ENCODE peak calls at places on chromosomes 12 and 14, in seven cellular contexts. D is iPS-NIHi11; L is CMK; I is AG04450; U is effector CD8-positive, alpha-beta T cell; E is choroid plexus epithelial cell; O is GM19239. K is an unnamed sample.

GRCh38 chr14:73283592-73284379 is 46.5 kb downstream of the PAPLN start:
- DNase-seq in L (no peak), D (no peak), O (no peak), I (no peak), U (no peak), E (peak), K (peak)

GRCh38 chr14:51677276-51677675 is 25.6 kb downstream of the FRMD6 start:
- DNase-seq in O (no peak), U (no peak), D (no peak), I (peak), E (peak), L (no peak), K (no peak)

GRCh38 chr12:52846356-52846970 is 2.3 kb downstream of the KRT78 start:
- DNase-seq in E (no peak), L (no peak), U (no peak), D (no peak), I (no peak), O (no peak), K (no peak)

GRCh38 chr14:62988967-62989366 is 56.3 kb downstream of the KCNH5 start:
- DNase-seq in I (peak), D (no peak), O (no peak), E (peak), U (no peak), L (no peak), K (no peak)

GRCh38 chr14:45201908-45202307 is 51.1 kb downstream of the MIS18BP1 start:
- DNase-seq in D (peak), E (peak), U (no peak), O (no peak), L (peak), I (no peak), K (peak)

GRCh38 chr12:81617915-81618314 is 141.2 kb downstream of the PPFIA2 start:
- DNase-seq in E (peak), D (no peak), U (no peak), I (no peak), O (no peak), L (no peak), K (no peak)

GRCh38 chr14:93939304-93940229 is 12.4 kb downstream of the FAM181A start:
- DNase-seq in O (peak), D (peak), L (peak), U (peak), E (peak), I (peak), K (peak)

GRCh38 chr12:109167781-109168180 is 51.4 kb downstream of the ACACB start:
- DNase-seq in O (no peak), I (no peak), E (no peak), U (no peak), D (no peak), L (no peak), K (no peak)

GRCh38 chr14:34299360-34299759 is 162.7 kb downstream of the SPTSSA start:
- DNase-seq in E (no peak), I (no peak), D (peak), O (no peak), L (no peak), U (no peak), K (peak)

GRCh38 chr12:114403690-114404450 is 2.1 kb downstream of the TBX5 start:
- DNase-seq in D (no peak), L (no peak), O (no peak), I (no peak), E (no peak), U (no peak), K (peak)

GRCh38 chr12:108905725-108906124 is 25.8 kb downstream of the DAO start:
- DNase-seq in L (no peak), U (no peak), E (no peak), D (no peak), O (no peak), I (no peak), K (no peak)

GRCh38 chr12:101671157-101671791 is 26.2 kb upstream of the CHPT1 start:
- DNase-seq in U (no peak), E (no peak), L (no peak), D (no peak), O (peak), I (no peak), K (no peak)

GRCh38 chr14:57982802-57983201 is 116.9 kb upstream of the SLC35F4 start:
- DNase-seq in D (peak), E (no peak), L (no peak), O (no peak), I (no peak), U (no peak), K (no peak)

GRCh38 chr12:76952995-76953394 is 74.2 kb upstream of the CSRP2 start:
- DNase-seq in L (no peak), I (no peak), D (no peak), O (no peak), U (no peak), E (no peak), K (no peak)

GRCh38 chr12:49089831-49090773 is 4.5 kb downstream of the DHH start:
- DNase-seq in E (peak), U (no peak), L (no peak), D (peak), O (no peak), I (no peak), K (peak)

GRCh38 chr12:95385646-95386045 is 88.3 kb upstream of the METAP2 start:
- DNase-seq in I (peak), O (no peak), D (no peak), U (no peak), E (peak), L (no peak), K (no peak)

GRCh38 chr12:121003650-121004049 is 12.6 kb downstream of the C12orf43 start:
- DNase-seq in E (no peak), O (no peak), D (no peak), U (no peak), L (no peak), I (no peak), K (peak)

GRCh38 chr12:104457746-104458644 is 1.2 kb downstream of the CHST11 start:
- DNase-seq in O (no peak), L (no peak), I (no peak), U (peak), D (peak), E (no peak), K (peak)

GRCh38 chr12:120314220-120314619 is 12.1 kb downstream of the SIRT4 start:
- DNase-seq in U (no peak), D (peak), I (no peak), L (no peak), O (no peak), E (peak), K (peak)

GRCh38 chr14:47863441-47863840 is 188.0 kb upstream of the MDGA2 start:
- DNase-seq in U (no peak), O (no peak), I (no peak), D (no peak), L (no peak), E (no peak), K (no peak)

GRCh38 chr12:76153616-76154015 is 69.1 kb upstream of the NAP1L1 start:
- DNase-seq in L (no peak), E (no peak), U (no peak), O (no peak), I (no peak), D (no peak), K (no peak)

GRCh38 chr12:121110211-121110940 is 22.3 kb upstream of the P2RX7 start:
- DNase-seq in U (peak), E (peak), L (no peak), O (peak), D (peak), I (peak), K (peak)

GRCh38 chr12:13784504-13784903 is 196.9 kb downstream of the GRIN2B start:
- DNase-seq in I (no peak), L (no peak), U (no peak), D (no peak), E (no peak), O (no peak), K (no peak)

GRCh38 chr12:60093428-60093827 is 497.6 kb downstream of the SLC16A7 start:
- DNase-seq in U (no peak), D (no peak), I (no peak), O (no peak), E (no peak), L (no peak), K (no peak)

GRCh38 chr14:65095633-65096205 is 6.6 kb downstream of the MAX start:
- DNase-seq in I (peak), D (no peak), U (no peak), E (peak), O (no peak), L (no peak), K (no peak)

GRCh38 chr12:21989819-21990412 is 48.7 kb upstream of the ABCC9 start:
- DNase-seq in D (no peak), I (no peak), E (peak), U (no peak), O (no peak), L (no peak), K (no peak)

GRCh38 chr14:21860172-21860571 is 186.6 kb upstream of the OR4E1 start:
- DNase-seq in I (no peak), L (no peak), D (peak), O (no peak), E (peak), U (peak), K (peak)

GRCh38 chr12:278046-278445 is 15.4 kb upstream of the SLC6A13 start:
- DNase-seq in O (no peak), D (no peak), L (no peak), U (no peak), E (no peak), I (no peak), K (no peak)

GRCh38 chr12:42589465-42590323 is at the start of gene PRICKLE1:
- DNase-seq in D (peak), U (no peak), L (no peak), E (peak), O (peak), I (no peak), K (peak)

GRCh38 chr12:47935196-47935595 is 28.2 kb upstream of the TMEM106C start:
- DNase-seq in O (no peak), I (peak), U (no peak), E (peak), L (no peak), D (no peak), K (peak)

GRCh38 chr12:123421314-123421713 is 15.2 kb downstream of the RILPL2 start:
- DNase-seq in O (no peak), D (peak), E (no peak), L (no peak), U (no peak), I (no peak), K (no peak)

GRCh38 chr12:108896817-108897216 is 16.9 kb downstream of the DAO start:
- DNase-seq in E (no peak), L (no peak), I (no peak), U (no peak), D (no peak), O (no peak), K (no peak)

GRCh38 chr12:53538209-53538689 is 31.0 kb upstream of the NPFF start:
- DNase-seq in I (no peak), L (no peak), O (no peak), D (no peak), E (peak), U (no peak), K (peak)

GRCh38 chr12:107317751-107318553 is 224.6 kb upstream of the CRY1 start:
- DNase-seq in U (peak), L (no peak), E (peak), D (peak), O (no peak), I (peak), K (peak)

GRCh38 chr12:31008241-31008711 is 65.4 kb upstream of the DDX11 start:
- DNase-seq in I (no peak), D (no peak), O (no peak), E (no peak), U (no peak), L (no peak), K (no peak)

GRCh38 chr14:52266782-52267181 is 716 bp upstream of the PTGDR start:
- DNase-seq in E (no peak), U (no peak), D (no peak), O (no peak), I (no peak), L (no peak), K (no peak)

GRCh38 chr12:128661216-128661550 is 162.6 kb downstream of the SLC15A4 start:
- DNase-seq in E (no peak), U (no peak), I (no peak), L (no peak), O (no peak), D (no peak), K (no peak)

GRCh38 chr14:30621354-30621953 is 665 bp upstream of the SCFD1 start:
- DNase-seq in I (no peak), L (no peak), E (peak), U (no peak), O (no peak), D (peak), K (peak)

GRCh38 chr12:77720258-77720657 is 110.4 kb upstream of the NAV3 start:
- DNase-seq in O (no peak), I (no peak), E (peak), U (no peak), L (no peak), D (peak), K (no peak)

K was measured in endodermal cell.